ENCODE peak calls at places on chromosomes 12 and 14, in four cellular contexts. C is astrocyte of the cerebellum, D is cardiac fibroblast, B is RWPE2. H is an unnamed sample.

GRCh38 chr14:79293482-79293881 is 917.8 kb downstream of the DIO2 start:
- DNase-seq in C (no peak), D (no peak), B (no peak), H (no peak)

GRCh38 chr14:105249175-105250007 is 1.1 kb downstream of the BTBD6 start:
- DNase-seq in C (no peak), D (peak), B (peak), H (no peak)

GRCh38 chr14:75871181-75871880 is 110.5 kb downstream of the TGFB3 start:
- DNase-seq in C (no peak), D (peak), B (no peak), H (no peak)

GRCh38 chr14:75794615-75795038 is 133.6 kb downstream of the TTLL5 start:
- DNase-seq in C (peak), D (peak), B (no peak), H (no peak)

GRCh38 chr12:111841236-111841749 is 735 bp upstream of the MAPKAPK5 start:
- DNase-seq in C (no peak), D (no peak), B (no peak), H (no peak)

GRCh38 chr14:75885829-75886228 is 96.0 kb downstream of the TGFB3 start:
- DNase-seq in C (no peak), D (peak), B (no peak), H (no peak)

GRCh38 chr14:54768501-54768900 is 134.1 kb downstream of the GCH1 start:
- DNase-seq in C (no peak), D (no peak), B (no peak), H (no peak)

GRCh38 chr12:48780381-48781025 is 8.4 kb downstream of the ADCY6 start:
- DNase-seq in C (no peak), D (no peak), B (no peak), H (peak)

GRCh38 chr12:401235-402126 is at the start of gene CCDC77:
- DNase-seq in C (peak), D (peak), B (peak), H (peak)

GRCh38 chr12:28191018-28191595 is 851 bp downstream of the CCDC91 start:
- DNase-seq in C (peak), D (peak), B (no peak), H (no peak)

GRCh38 chr14:96038920-96039632 is at the start of gene C14orf132:
- DNase-seq in C (no peak), D (peak), B (no peak), H (no peak)

GRCh38 chr14:76867536-76868452 is 41.6 kb downstream of the LRRC74A start:
- DNase-seq in C (no peak), D (no peak), B (no peak), H (no peak)

GRCh38 chr14:68899033-68899603 is 80.0 kb downstream of the ACTN1 start:
- DNase-seq in C (no peak), D (no peak), B (no peak), H (no peak)

GRCh38 chr12:119180380-119181040 is 1.8 kb downstream of the HSPB8 start:
- DNase-seq in C (no peak), D (peak), B (no peak), H (no peak)

GRCh38 chr14:45051180-45051579 is 32.7 kb upstream of the PRPF39 start:
- DNase-seq in C (no peak), D (peak), B (no peak), H (no peak)

DNA sequence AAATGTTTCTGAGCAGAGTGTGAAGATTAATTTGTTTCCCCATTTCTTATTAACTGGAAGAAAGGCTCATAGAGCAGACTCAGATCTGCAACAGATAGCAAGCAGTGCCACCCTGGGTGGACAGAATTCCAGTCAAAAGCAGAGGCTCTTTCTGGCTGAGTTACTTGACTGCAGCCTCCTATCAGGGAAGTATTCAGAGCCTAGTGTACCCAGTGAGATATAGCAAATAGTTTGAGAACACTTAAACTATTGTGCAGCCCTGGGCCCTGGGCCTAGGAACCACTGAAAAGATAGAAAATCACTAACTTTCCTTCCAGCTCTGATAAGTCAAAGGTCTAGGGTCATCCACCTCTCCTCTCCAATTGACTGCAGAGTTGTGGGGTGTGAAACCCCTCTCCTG is 11.2 kb upstream of the AQP2 start:
- DNase-seq in C (no peak), D (no peak), B (no peak), H (no peak)
- TF ChIP-seq CTCF in C (no peak), D (no peak), B (no peak), H (no peak)

GRCh38 chr14:73723799-73724621 is 9.8 kb upstream of the PNMA1 start:
- DNase-seq in C (peak), D (peak), B (peak), H (no peak)
- TF ChIP-seq CTCF in C (peak), D (no peak), B (peak), H (peak)

GRCh38 chr12:124498178-124498869 is 69.1 kb downstream of the NCOR2 start:
- DNase-seq in C (peak), D (peak), B (no peak), H (no peak)

GRCh38 chr12:124497658-124498057 is 69.8 kb downstream of the NCOR2 start:
- DNase-seq in C (no peak), D (peak), B (no peak), H (no peak)

GRCh38 chr12:124499873-124500231 is 67.6 kb downstream of the NCOR2 start:
- DNase-seq in C (no peak), D (no peak), B (no peak), H (no peak)

GRCh38 chr12:124500232-124501079 is 67.0 kb downstream of the NCOR2 start:
- DNase-seq in C (no peak), D (peak), B (peak), H (no peak)

GRCh38 chr12:124498870-124499753 is 68.3 kb downstream of the NCOR2 start:
- DNase-seq in C (no peak), D (peak), B (no peak), H (no peak)
- TF ChIP-seq CTCF in C (no peak), D (peak), B (peak), H (peak)

DNA sequence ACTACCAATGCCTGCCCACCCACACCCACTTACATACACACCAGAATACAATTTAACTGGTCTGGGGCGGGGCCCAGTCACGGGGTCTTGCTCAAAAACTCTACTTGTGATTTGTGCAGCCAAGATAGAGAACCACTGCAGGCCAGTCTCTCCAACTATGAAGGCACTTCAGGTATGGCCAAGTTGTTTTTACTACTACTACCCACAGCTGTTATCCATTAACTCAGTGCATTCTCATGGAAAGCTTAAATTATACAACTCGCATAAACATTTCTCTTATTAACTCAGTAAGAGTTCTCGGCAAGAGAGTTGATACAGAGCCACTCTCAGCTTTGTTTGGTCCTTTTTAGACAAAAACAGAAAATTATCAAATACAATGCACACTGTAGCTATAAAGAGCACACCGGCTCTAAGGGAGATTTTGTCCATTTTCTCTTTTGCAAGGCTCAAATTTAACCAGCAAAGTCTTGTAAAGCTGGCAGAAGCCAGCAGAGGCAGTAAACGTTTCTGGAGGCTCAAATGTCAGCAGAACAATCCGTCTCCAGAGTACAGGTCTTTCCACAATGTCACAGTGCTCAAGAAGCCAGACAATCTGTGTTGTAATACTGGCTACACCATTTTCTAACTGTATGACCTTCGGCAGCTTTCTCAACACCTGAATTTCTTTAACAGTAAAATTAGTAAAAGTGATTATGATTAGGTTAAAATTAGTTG is 85.9 kb downstream of the PTGER2 start:
- DNase-seq in C (no peak), D (no peak), B (no peak), H (no peak)
- TF ChIP-seq CTCF in C (peak), D (no peak), B (peak), H (peak)

GRCh38 chr14:99606359-99606758 is 2.4 kb upstream of the CCDC85C start:
- DNase-seq in C (no peak), D (no peak), B (no peak), H (no peak)

GRCh38 chr14:99611639-99612038 is 7.6 kb upstream of the CCDC85C start:
- DNase-seq in C (no peak), D (no peak), B (no peak), H (no peak)

GRCh38 chr14:99608591-99608990 is 4.6 kb upstream of the CCDC85C start:
- DNase-seq in C (no peak), D (no peak), B (no peak), H (no peak)

GRCh38 chr14:99612065-99612736 is 8.2 kb upstream of the CCDC85C start:
- DNase-seq in C (no peak), D (no peak), B (no peak), H (no peak)

DNA sequence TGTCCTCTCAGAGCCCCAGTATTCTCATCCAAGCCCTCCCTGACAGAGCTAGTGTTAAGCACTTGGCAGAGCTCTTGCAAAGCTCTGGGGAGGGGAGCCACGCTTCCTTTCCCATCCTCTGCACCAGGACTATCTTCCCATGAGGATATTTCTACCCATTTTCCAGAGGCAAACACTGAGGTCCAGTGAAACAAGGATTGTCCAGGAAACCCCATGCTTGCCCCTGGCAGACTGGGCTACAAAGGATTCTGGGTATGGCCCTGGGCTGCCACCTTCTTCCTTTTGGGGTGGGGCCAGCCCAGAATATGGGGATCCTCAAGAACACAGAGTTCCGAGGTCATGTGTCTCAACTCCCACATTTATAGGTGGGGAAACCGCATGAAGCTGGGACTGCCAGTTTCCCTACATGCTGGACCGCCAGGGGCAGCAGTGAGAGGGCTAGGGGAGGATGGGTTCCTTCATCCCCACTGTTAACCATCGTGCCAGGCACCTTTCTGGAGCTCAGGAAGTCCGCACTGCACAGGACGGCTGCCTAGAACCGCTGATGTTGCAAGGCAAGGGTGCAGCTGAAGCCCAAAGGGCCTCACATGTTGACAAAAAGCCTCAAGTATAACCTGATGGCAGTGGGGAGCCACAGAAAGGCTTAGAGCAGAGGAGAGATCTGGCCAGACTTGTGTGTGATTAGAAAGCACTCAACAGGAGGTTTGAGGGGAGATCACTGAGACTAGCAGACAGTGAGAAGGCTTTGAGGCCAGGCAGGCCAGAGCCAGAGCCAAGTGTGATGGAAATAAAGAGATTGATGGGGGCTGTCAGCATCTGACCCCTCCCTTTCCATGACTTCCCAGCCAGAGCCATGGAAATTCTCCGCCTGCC is 5.5 kb upstream of the CCDC85C start:
- DNase-seq in C (no peak), D (no peak), B (no peak), H (no peak)
- TF ChIP-seq CTCF in C (peak), D (no peak), B (peak), H (no peak)

DNA sequence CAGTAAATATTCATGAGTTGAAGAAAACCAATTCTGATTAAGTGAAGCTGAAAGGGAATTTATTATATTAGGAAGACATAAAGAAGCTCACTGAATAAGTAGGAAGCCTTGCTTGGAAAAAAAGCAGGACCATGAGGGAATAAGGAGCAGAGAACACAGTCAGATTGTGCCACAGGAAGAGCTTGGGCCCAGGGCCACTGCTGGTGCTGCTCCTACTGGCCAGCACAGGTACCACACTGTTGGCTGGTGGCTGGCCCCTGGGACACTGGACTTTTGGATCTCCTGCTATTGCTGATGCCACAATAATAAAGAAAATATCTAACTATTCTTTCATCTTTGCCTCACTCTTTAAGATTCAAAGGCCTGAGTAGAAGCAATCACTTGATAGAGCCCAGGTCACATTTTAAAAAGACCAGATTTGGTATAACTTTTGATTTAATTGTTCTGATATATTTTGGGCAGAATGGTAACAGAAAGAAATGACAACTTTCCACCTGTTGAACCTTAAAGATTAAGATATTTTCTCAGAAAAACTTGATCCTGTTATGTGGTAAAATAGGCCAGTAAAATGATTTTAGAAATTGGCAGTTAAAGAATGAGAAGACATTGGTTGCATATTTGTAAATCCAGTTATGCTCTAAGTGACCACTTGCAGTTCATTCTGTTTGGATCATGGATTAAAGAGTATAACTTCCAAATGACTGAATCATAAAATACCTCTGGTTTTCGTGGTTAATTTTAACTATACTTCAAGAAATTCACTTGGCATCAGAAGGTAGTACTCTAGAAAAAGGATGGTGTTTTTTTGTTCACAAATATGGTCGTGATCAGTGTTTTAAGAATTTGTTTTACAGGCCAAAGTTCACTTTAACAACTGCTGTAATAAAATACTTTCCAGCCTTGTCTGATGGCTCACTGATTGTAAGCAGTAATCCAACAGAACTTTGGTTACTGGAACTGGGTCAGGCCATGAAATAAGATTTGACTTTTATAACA is 68.3 kb downstream of the DERA start:
- DNase-seq in C (peak), D (peak), B (no peak), H (no peak)
- TF ChIP-seq CTCF in C (peak), D (peak), B (no peak), H (peak)

DNA sequence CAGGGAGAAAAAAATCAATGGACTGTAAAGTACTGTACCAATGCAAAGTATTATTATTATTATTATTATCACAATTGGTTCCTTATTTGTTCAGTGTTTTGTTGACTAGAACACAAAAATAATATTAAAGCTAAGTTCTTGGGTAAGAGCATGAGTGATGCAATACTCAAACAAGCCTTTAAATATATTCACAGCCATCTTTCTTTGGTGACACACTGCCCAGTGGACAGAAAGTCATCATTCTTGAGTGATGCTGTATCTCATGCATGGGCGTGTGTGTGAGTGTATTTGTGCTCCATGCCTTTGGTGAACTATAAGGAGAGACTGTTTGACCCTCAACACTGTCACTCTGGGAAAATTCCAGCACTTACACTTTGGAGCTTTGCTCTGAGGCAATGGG is 93.6 kb downstream of the KCNK10 start:
- DNase-seq in C (no peak), D (no peak), B (no peak), H (no peak)
- TF ChIP-seq CTCF in C (no peak), D (no peak), B (no peak), H (no peak)

DNA sequence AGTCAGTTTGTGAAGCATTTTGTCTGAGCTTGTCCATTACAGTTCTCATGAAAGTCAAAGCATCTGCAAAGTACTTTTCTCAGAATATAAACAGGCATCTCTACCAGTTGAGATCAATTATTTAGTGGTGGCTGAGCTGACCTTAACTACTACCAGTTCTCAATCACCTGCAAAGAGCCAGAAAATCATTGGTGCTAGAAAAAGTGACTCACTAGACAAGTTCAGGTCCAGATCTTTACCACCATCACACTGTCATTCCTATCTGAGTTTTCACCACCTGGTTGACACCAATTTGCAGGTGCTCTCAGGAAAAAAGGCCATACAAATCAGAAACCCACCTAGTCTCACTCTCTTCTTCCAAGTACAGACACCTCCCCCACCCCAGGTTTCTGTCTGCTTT is 33.3 kb downstream of the ITPR2 start:
- DNase-seq in C (no peak), D (no peak), B (no peak), H (no peak)
- TF ChIP-seq CTCF in C (no peak), D (no peak), B (no peak), H (no peak)

DNA sequence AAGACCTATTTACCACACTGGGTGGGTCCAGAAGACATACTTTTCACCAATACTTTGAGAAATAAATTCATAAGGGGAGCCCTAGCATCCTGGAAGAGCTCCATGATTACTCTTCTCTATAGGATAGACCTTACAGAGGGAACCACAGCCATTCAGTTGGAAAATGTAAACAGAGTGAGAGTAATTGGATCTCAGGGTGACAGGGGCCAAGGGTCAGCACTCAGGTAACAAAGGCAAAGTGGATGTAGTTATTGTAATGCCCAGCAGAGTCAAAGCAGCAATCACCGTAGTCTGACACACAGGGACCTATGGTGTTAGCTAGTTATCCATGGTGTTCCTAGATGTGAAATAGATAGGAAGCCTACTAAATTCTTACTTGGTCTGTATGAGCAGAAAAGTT is 10.8 kb upstream of the GTF2A1 start:
- DNase-seq in C (no peak), D (no peak), B (no peak), H (no peak)
- TF ChIP-seq CTCF in C (no peak), D (no peak), B (no peak), H (no peak)

DNA sequence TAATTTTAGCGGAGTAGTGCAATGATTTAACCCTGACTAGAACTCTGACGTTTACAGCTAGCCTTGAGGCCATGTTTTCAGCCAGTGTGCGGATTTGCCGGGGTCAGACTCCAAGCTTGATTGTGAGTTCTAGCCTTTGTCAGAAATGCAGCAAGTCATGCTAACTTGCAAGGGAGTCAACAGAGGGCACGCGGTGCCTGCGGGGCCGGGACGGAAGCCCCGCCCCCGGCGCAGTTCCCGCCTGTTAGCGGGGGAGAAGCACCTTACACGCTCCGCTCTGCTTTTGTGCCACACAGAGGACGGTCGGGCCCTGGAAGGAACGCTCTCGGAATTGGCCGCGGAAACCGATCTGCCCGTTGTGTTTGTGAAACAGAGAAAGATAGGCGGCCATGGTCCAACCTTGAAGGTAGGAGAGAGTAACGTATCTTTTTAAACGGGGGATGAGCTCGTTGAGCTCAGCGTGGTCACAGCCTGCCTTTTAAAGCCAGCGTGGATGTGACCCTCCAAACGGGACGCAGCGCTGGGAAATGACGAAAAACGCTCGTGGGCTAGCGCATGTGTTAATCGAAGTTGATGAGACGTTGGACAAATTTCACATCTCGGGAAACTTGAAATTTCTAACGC is 14.8 kb upstream of the EID3 start:
- DNase-seq in C (no peak), D (peak), B (peak), H (no peak)
- TF ChIP-seq CTCF in C (no peak), D (no peak), B (no peak), H (no peak)

H was measured in chondrocyte.